ENCODE peak calls at places on chromosomes 16 and 17, in four cellular contexts. One of them, this sample, is unnamed.

GRCh38 chr16:88194397-88195020 is 188.2 kb upstream of the ZNF469 start:
- DNase-seq in glutamatergic neuron: peak
- DNase-seq in left ventricle myocardium inferior: no peak
- DNase-seq in CD4-positive, alpha-beta T cell: no peak
- DNase-seq in this sample: no peak

GRCh38 chr16:21611546-21612384 is 12.4 kb downstream of the METTL9 start:
- DNase-seq in glutamatergic neuron: no peak
- DNase-seq in CD4-positive, alpha-beta T cell: no peak
- DNase-seq in left ventricle myocardium inferior: no peak
- DNase-seq in this sample: no peak

GRCh38 chr16:50591800-50592771 is 43.9 kb downstream of the NKD1 start:
- DNase-seq in glutamatergic neuron: no peak
- DNase-seq in CD4-positive, alpha-beta T cell: no peak
- DNase-seq in left ventricle myocardium inferior: peak
- DNase-seq in this sample: peak

GRCh38 chr16:46800494-46800893 is 30.5 kb downstream of the C16orf87 start:
- DNase-seq in glutamatergic neuron: no peak
- DNase-seq in left ventricle myocardium inferior: no peak
- DNase-seq in CD4-positive, alpha-beta T cell: no peak
- DNase-seq in this sample: no peak

GRCh38 chr17:58231644-58232043 is 6.7 kb upstream of the LPO start:
- DNase-seq in CD4-positive, alpha-beta T cell: no peak
- DNase-seq in glutamatergic neuron: no peak
- DNase-seq in left ventricle myocardium inferior: no peak
- DNase-seq in this sample: no peak

GRCh38 chr17:80888276-80889160 is 103.1 kb upstream of the CHMP6 start:
- DNase-seq in CD4-positive, alpha-beta T cell: no peak
- DNase-seq in glutamatergic neuron: no peak
- DNase-seq in left ventricle myocardium inferior: peak
- DNase-seq in this sample: no peak

GRCh38 chr16:610513-611381 is 20.0 kb upstream of the WFIKKN1 start:
- DNase-seq in left ventricle myocardium inferior: no peak
- DNase-seq in glutamatergic neuron: no peak
- DNase-seq in CD4-positive, alpha-beta T cell: peak
- DNase-seq in this sample: no peak

GRCh38 chr17:4558311-4558972 is 1.9 kb downstream of the GGT6 start:
- DNase-seq in left ventricle myocardium inferior: no peak
- DNase-seq in CD4-positive, alpha-beta T cell: no peak
- DNase-seq in glutamatergic neuron: no peak
- DNase-seq in this sample: no peak

GRCh38 chr17:3221850-3222249 is 14.4 kb downstream of the OR1A1 start:
- DNase-seq in CD4-positive, alpha-beta T cell: no peak
- DNase-seq in glutamatergic neuron: no peak
- DNase-seq in left ventricle myocardium inferior: no peak
- DNase-seq in this sample: no peak

GRCh38 chr17:81682565-81683207 is 911 bp downstream of the ARL16 start:
- DNase-seq in glutamatergic neuron: no peak
- DNase-seq in CD4-positive, alpha-beta T cell: no peak
- DNase-seq in left ventricle myocardium inferior: no peak
- DNase-seq in this sample: no peak

GRCh38 chr17:66904760-66905637 is 59.5 kb upstream of the CACNG4 start:
- DNase-seq in glutamatergic neuron: no peak
- DNase-seq in left ventricle myocardium inferior: peak
- DNase-seq in CD4-positive, alpha-beta T cell: no peak
- DNase-seq in this sample: no peak

GRCh38 chr17:55561316-55561972 is 50.2 kb upstream of the SMIM36 start:
- DNase-seq in CD4-positive, alpha-beta T cell: no peak
- DNase-seq in left ventricle myocardium inferior: no peak
- DNase-seq in glutamatergic neuron: no peak
- DNase-seq in this sample: no peak

GRCh38 chr16:11372924-11373306 is 27.7 kb downstream of the RMI2 start:
- DNase-seq in left ventricle myocardium inferior: no peak
- DNase-seq in CD4-positive, alpha-beta T cell: no peak
- DNase-seq in glutamatergic neuron: no peak
- DNase-seq in this sample: no peak

GRCh38 chr16:49940464-49941224 is 84.4 kb upstream of the CNEP1R1 start:
- DNase-seq in left ventricle myocardium inferior: no peak
- DNase-seq in glutamatergic neuron: no peak
- DNase-seq in CD4-positive, alpha-beta T cell: no peak
- DNase-seq in this sample: no peak

GRCh38 chr16:48053346-48053745 is 102.4 kb downstream of the ABCC12 start:
- DNase-seq in left ventricle myocardium inferior: no peak
- DNase-seq in glutamatergic neuron: peak
- DNase-seq in CD4-positive, alpha-beta T cell: no peak
- DNase-seq in this sample: peak

GRCh38 chr16:86651823-86652222 is 73.5 kb downstream of the FOXL1 start:
- DNase-seq in CD4-positive, alpha-beta T cell: no peak
- DNase-seq in glutamatergic neuron: no peak
- DNase-seq in left ventricle myocardium inferior: no peak
- DNase-seq in this sample: no peak

GRCh38 chr16:31386157-31386984 is 6.8 kb upstream of the ITGAD start:
- DNase-seq in left ventricle myocardium inferior: no peak
- DNase-seq in glutamatergic neuron: no peak
- DNase-seq in CD4-positive, alpha-beta T cell: no peak
- DNase-seq in this sample: no peak

GRCh38 chr17:79922798-79923197 is 83.6 kb upstream of the CBX4 start:
- DNase-seq in glutamatergic neuron: no peak
- DNase-seq in left ventricle myocardium inferior: no peak
- DNase-seq in CD4-positive, alpha-beta T cell: no peak
- DNase-seq in this sample: no peak

DNA sequence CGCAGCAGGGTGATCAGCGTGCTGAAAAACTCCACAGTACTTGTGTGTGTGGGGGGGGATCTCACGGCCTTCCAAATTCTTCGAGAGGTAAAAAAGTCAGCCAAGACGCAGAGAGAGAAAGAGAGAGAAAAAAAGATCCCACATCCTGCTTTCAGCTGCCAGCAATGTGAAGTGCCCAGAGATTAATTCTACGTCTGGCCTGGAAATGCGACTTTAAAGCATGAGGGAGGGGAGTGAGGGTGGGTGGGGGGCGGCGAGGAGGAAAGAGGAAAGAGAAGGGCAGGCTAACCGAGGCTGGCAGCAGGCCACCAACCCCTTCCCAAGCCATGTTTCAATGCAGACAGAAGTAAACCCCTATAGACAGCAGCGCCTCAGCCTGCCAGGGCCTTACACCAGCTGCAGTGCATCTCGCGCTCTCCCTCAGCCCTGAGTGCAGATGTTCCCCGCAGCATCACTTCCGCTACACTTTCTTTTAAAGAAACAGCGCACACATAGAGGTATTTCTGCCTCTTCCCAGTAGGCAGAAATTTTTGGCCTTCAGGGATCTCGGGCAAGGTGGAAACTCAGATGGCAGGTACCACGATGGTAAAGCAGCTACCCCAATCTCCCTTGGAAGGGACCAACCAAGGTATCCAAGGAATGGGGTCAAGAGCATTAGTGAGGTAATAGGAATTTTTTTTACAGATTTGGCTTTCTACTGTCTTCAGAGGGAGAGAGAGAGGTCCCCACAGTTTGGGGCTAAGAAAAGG is 87.8 kb downstream of the SMG6 start:
- DNase-seq in glutamatergic neuron: peak
- DNase-seq in CD4-positive, alpha-beta T cell: peak
- DNase-seq in left ventricle myocardium inferior: peak
- DNase-seq in this sample: peak
- TF ChIP-seq CTCF in glutamatergic neuron: no peak
- TF ChIP-seq CTCF in CD4-positive, alpha-beta T cell: no peak
- TF ChIP-seq CTCF in left ventricle myocardium inferior: peak
- TF ChIP-seq CTCF in this sample: no peak

GRCh38 chr16:8905795-8906591 is 23.8 kb downstream of the LITAFD start:
- DNase-seq in glutamatergic neuron: no peak
- DNase-seq in CD4-positive, alpha-beta T cell: no peak
- DNase-seq in left ventricle myocardium inferior: no peak
- DNase-seq in this sample: no peak
- TF ChIP-seq CTCF in glutamatergic neuron: no peak
- TF ChIP-seq CTCF in CD4-positive, alpha-beta T cell: no peak
- TF ChIP-seq CTCF in left ventricle myocardium inferior: no peak
- TF ChIP-seq CTCF in this sample: no peak

GRCh38 chr16:90077757-90078593 is 844 bp upstream of the PRDM7 start:
- DNase-seq in left ventricle myocardium inferior: no peak
- DNase-seq in glutamatergic neuron: peak
- DNase-seq in CD4-positive, alpha-beta T cell: no peak
- DNase-seq in this sample: no peak
- TF ChIP-seq CTCF in left ventricle myocardium inferior: no peak
- TF ChIP-seq CTCF in glutamatergic neuron: peak
- TF ChIP-seq CTCF in CD4-positive, alpha-beta T cell: peak
- TF ChIP-seq CTCF in this sample: no peak

GRCh38 chr17:51322390-51323029 is 62.2 kb downstream of the UTP18 start:
- DNase-seq in glutamatergic neuron: no peak
- DNase-seq in left ventricle myocardium inferior: no peak
- DNase-seq in CD4-positive, alpha-beta T cell: no peak
- DNase-seq in this sample: no peak
- TF ChIP-seq CTCF in glutamatergic neuron: peak
- TF ChIP-seq CTCF in left ventricle myocardium inferior: peak
- TF ChIP-seq CTCF in CD4-positive, alpha-beta T cell: peak
- TF ChIP-seq CTCF in this sample: no peak

GRCh38 chr17:21036361-21036881 is 6.4 kb downstream of the USP22 start:
- DNase-seq in CD4-positive, alpha-beta T cell: no peak
- DNase-seq in left ventricle myocardium inferior: no peak
- DNase-seq in glutamatergic neuron: no peak
- DNase-seq in this sample: no peak
- TF ChIP-seq CTCF in CD4-positive, alpha-beta T cell: no peak
- TF ChIP-seq CTCF in left ventricle myocardium inferior: no peak
- TF ChIP-seq CTCF in glutamatergic neuron: no peak
- TF ChIP-seq CTCF in this sample: no peak

DNA sequence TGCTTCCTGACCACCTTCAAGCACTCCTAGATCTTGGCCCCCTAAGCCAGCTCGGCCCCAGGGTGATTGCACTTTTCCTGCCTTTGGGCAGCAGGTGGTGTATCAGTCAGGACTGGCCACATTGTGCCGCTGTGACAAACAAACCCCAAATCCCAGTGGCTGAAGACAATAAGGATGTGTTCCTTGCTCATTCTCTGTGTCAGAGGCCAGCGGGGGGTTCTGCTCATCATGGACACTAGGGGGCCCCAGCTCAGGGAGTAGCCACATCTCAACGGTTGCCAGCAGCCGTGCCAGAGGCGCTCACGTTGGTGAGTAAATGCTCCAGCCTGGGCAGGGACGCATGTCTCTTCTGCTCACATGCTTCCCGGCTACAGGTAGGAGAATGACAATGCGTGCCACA is 60.4 kb downstream of the ZDHHC7 start:
- DNase-seq in CD4-positive, alpha-beta T cell: no peak
- DNase-seq in left ventricle myocardium inferior: no peak
- DNase-seq in glutamatergic neuron: no peak
- DNase-seq in this sample: no peak
- TF ChIP-seq CTCF in CD4-positive, alpha-beta T cell: no peak
- TF ChIP-seq CTCF in left ventricle myocardium inferior: no peak
- TF ChIP-seq CTCF in glutamatergic neuron: peak
- TF ChIP-seq CTCF in this sample: peak

DNA sequence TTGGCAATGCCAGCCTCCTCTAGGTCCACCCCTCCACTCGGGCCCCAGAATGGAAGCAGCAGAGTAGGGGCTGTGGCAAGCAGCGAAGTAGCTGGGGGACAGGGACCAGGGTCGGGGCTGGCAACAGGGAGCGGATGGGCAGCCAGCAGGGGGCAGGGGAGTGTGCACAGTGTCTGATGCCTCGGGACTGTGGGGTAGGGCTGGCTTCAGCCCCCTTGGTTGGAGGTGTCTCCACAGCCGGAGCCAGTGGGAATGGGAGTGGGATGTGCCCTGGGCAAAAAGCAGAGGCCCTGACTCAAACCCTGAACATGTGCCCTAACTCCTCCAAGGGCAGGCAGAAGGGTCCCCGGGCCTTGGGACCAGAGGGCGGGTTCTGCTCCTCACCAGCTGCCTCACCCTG is 18.5 kb upstream of the ARHGAP27 start:
- DNase-seq in glutamatergic neuron: peak
- DNase-seq in CD4-positive, alpha-beta T cell: no peak
- DNase-seq in left ventricle myocardium inferior: no peak
- DNase-seq in this sample: no peak
- TF ChIP-seq CTCF in glutamatergic neuron: no peak
- TF ChIP-seq CTCF in CD4-positive, alpha-beta T cell: no peak
- TF ChIP-seq CTCF in left ventricle myocardium inferior: no peak
- TF ChIP-seq CTCF in this sample: no peak

GRCh38 chr16:3235856-3236669 is 1.1 kb upstream of the ZNF200 start:
- DNase-seq in glutamatergic neuron: peak
- DNase-seq in CD4-positive, alpha-beta T cell: peak
- DNase-seq in left ventricle myocardium inferior: peak
- DNase-seq in this sample: no peak

GRCh38 chr16:3234543-3235541 is at the start of gene ZNF200:
- DNase-seq in CD4-positive, alpha-beta T cell: peak
- DNase-seq in glutamatergic neuron: peak
- DNase-seq in left ventricle myocardium inferior: peak
- DNase-seq in this sample: peak
- TF ChIP-seq CTCF in CD4-positive, alpha-beta T cell: no peak
- TF ChIP-seq CTCF in glutamatergic neuron: no peak
- TF ChIP-seq CTCF in left ventricle myocardium inferior: no peak
- TF ChIP-seq CTCF in this sample: no peak

This sample was measured in mesothelial cell of epicardium.